ENCODE peak calls at places on chromosomes 12 and 14, in eight cellular contexts. One of them, this sample, is unnamed.
A peak's percentile ranks its signal among the peaks of the same experiment; 100 is the strongest.

GRCh38 chr14:94545131-94545841 is 16.0 kb upstream of the SERPINA4 start:
- DNase-seq in SK-N-SH: no peak
- DNase-seq in sigmoid colon: no peak
- DNase-seq in breast epithelium: no peak
- DNase-seq in endothelial cell of umbilical vein: no peak
- DNase-seq in GM12878: no peak
- DNase-seq in GM23338: peak; percentile 45
- DNase-seq in stomach: no peak
- DNase-seq in this sample: no peak

GRCh38 chr14:96139879-96140278 is 64.8 kb upstream of the BDKRB2 start:
- DNase-seq in SK-N-SH: no peak
- DNase-seq in sigmoid colon: no peak
- DNase-seq in breast epithelium: no peak
- DNase-seq in endothelial cell of umbilical vein: no peak
- DNase-seq in GM12878: no peak
- DNase-seq in GM23338: no peak
- DNase-seq in stomach: no peak
- DNase-seq in this sample: no peak

GRCh38 chr12:25365340-25365730 is 114.6 kb upstream of the KRAS start:
- DNase-seq in SK-N-SH: no peak
- DNase-seq in sigmoid colon: no peak
- DNase-seq in breast epithelium: no peak
- DNase-seq in endothelial cell of umbilical vein: no peak
- DNase-seq in GM12878: no peak
- DNase-seq in GM23338: no peak
- DNase-seq in stomach: no peak
- DNase-seq in this sample: no peak

GRCh38 chr14:65213316-65213715 is 111.0 kb upstream of the MAX start:
- DNase-seq in SK-N-SH: no peak
- DNase-seq in sigmoid colon: no peak
- DNase-seq in breast epithelium: no peak
- DNase-seq in endothelial cell of umbilical vein: no peak
- DNase-seq in GM12878: no peak
- DNase-seq in GM23338: peak; percentile 55
- DNase-seq in stomach: no peak
- DNase-seq in this sample: no peak

GRCh38 chr12:6548556-6549378 is 7.1 kb downstream of the IFFO1 start:
- DNase-seq in SK-N-SH: no peak
- DNase-seq in sigmoid colon: peak; percentile 70
- DNase-seq in breast epithelium: no peak
- DNase-seq in endothelial cell of umbilical vein: peak; percentile 45
- DNase-seq in GM12878: no peak
- DNase-seq in GM23338: no peak
- DNase-seq in stomach: no peak
- DNase-seq in this sample: peak; percentile 49

GRCh38 chr14:89973234-89973823 is 17.6 kb downstream of the TDP1 start:
- DNase-seq in SK-N-SH: peak; percentile 69
- DNase-seq in sigmoid colon: peak; percentile 80
- DNase-seq in breast epithelium: peak; percentile 24
- DNase-seq in endothelial cell of umbilical vein: peak; percentile 67
- DNase-seq in GM12878: peak; percentile 4
- DNase-seq in GM23338: peak; percentile 84
- DNase-seq in stomach: peak; percentile 60
- DNase-seq in this sample: peak; percentile 75

GRCh38 chr14:52522033-52522432 is 30.3 kb downstream of the TXNDC16 start:
- DNase-seq in SK-N-SH: no peak
- DNase-seq in sigmoid colon: no peak
- DNase-seq in breast epithelium: no peak
- DNase-seq in endothelial cell of umbilical vein: no peak
- DNase-seq in GM12878: no peak
- DNase-seq in GM23338: no peak
- DNase-seq in stomach: no peak
- DNase-seq in this sample: no peak

GRCh38 chr12:462936-463705 is 3.4 kb downstream of the B4GALNT3 start:
- DNase-seq in SK-N-SH: no peak
- DNase-seq in sigmoid colon: no peak
- DNase-seq in breast epithelium: no peak
- DNase-seq in endothelial cell of umbilical vein: no peak
- DNase-seq in GM12878: no peak
- DNase-seq in GM23338: no peak
- DNase-seq in stomach: peak; percentile 81
- DNase-seq in this sample: no peak

GRCh38 chr12:51368640-51369517 is 22.3 kb downstream of the GALNT6 start:
- DNase-seq in SK-N-SH: no peak
- DNase-seq in sigmoid colon: no peak
- DNase-seq in breast epithelium: no peak
- DNase-seq in endothelial cell of umbilical vein: peak; percentile 74
- DNase-seq in GM12878: peak; percentile 95
- DNase-seq in GM23338: peak; percentile 55
- DNase-seq in stomach: peak; percentile 60
- DNase-seq in this sample: peak; percentile 95

GRCh38 chr12:130423991-130424857 is 86.5 kb downstream of the PIWIL1 start:
- DNase-seq in SK-N-SH: no peak
- DNase-seq in sigmoid colon: no peak
- DNase-seq in breast epithelium: no peak
- DNase-seq in endothelial cell of umbilical vein: no peak
- DNase-seq in GM12878: no peak
- DNase-seq in GM23338: no peak
- DNase-seq in stomach: no peak
- DNase-seq in this sample: no peak

GRCh38 chr12:3326156-3326849 is 164.7 kb upstream of the PRMT8 start:
- DNase-seq in SK-N-SH: no peak
- DNase-seq in sigmoid colon: no peak
- DNase-seq in breast epithelium: no peak
- DNase-seq in endothelial cell of umbilical vein: no peak
- DNase-seq in GM12878: no peak
- DNase-seq in GM23338: peak; percentile 69
- DNase-seq in stomach: no peak
- DNase-seq in this sample: no peak

GRCh38 chr12:52228931-52229330 is 4.1 kb upstream of the KRT7 start:
- DNase-seq in SK-N-SH: no peak
- DNase-seq in sigmoid colon: peak; percentile 37
- DNase-seq in breast epithelium: no peak
- DNase-seq in endothelial cell of umbilical vein: no peak
- DNase-seq in GM12878: no peak
- DNase-seq in GM23338: no peak
- DNase-seq in stomach: no peak
- DNase-seq in this sample: no peak

GRCh38 chr12:65327207-65328076 is 49.0 kb downstream of the MSRB3 start:
- DNase-seq in SK-N-SH: no peak
- DNase-seq in sigmoid colon: peak; percentile 73
- DNase-seq in breast epithelium: peak; percentile 56
- DNase-seq in endothelial cell of umbilical vein: peak; percentile 32
- DNase-seq in GM12878: no peak
- DNase-seq in GM23338: no peak
- DNase-seq in stomach: no peak
- DNase-seq in this sample: no peak

GRCh38 chr14:51209457-51209856 is 30.6 kb upstream of the TMX1 start:
- DNase-seq in SK-N-SH: peak; percentile 55
- DNase-seq in sigmoid colon: no peak
- DNase-seq in breast epithelium: no peak
- DNase-seq in endothelial cell of umbilical vein: no peak
- DNase-seq in GM12878: no peak
- DNase-seq in GM23338: no peak
- DNase-seq in stomach: no peak
- DNase-seq in this sample: no peak

GRCh38 chr12:22169281-22169824 is 123.3 kb downstream of the CMAS start:
- DNase-seq in SK-N-SH: no peak
- DNase-seq in sigmoid colon: no peak
- DNase-seq in breast epithelium: no peak
- DNase-seq in endothelial cell of umbilical vein: no peak
- DNase-seq in GM12878: no peak
- DNase-seq in GM23338: no peak
- DNase-seq in stomach: no peak
- DNase-seq in this sample: no peak

GRCh38 chr12:29414368-29414767 is 33.4 kb upstream of the ERGIC2 start:
- DNase-seq in SK-N-SH: no peak
- DNase-seq in sigmoid colon: no peak
- DNase-seq in breast epithelium: no peak
- DNase-seq in endothelial cell of umbilical vein: no peak
- DNase-seq in GM12878: no peak
- DNase-seq in GM23338: no peak
- DNase-seq in stomach: no peak
- DNase-seq in this sample: no peak

GRCh38 chr12:65474831-65475230 is 196.3 kb downstream of the MSRB3 start:
- DNase-seq in SK-N-SH: no peak
- DNase-seq in sigmoid colon: no peak
- DNase-seq in breast epithelium: no peak
- DNase-seq in endothelial cell of umbilical vein: no peak
- DNase-seq in GM12878: no peak
- DNase-seq in GM23338: no peak
- DNase-seq in stomach: no peak
- DNase-seq in this sample: no peak

GRCh38 chr12:53174881-53175491 is 5.5 kb upstream of the ZNF740 start:
- DNase-seq in SK-N-SH: no peak
- DNase-seq in sigmoid colon: no peak
- DNase-seq in breast epithelium: no peak
- DNase-seq in endothelial cell of umbilical vein: peak; percentile 28
- DNase-seq in GM12878: no peak
- DNase-seq in GM23338: peak; percentile 95
- DNase-seq in stomach: no peak
- DNase-seq in this sample: no peak

GRCh38 chr12:32877670-32878459 is 18.7 kb downstream of the PKP2 start:
- DNase-seq in SK-N-SH: peak; percentile 64
- DNase-seq in sigmoid colon: no peak
- DNase-seq in breast epithelium: no peak
- DNase-seq in endothelial cell of umbilical vein: no peak
- DNase-seq in GM12878: no peak
- DNase-seq in GM23338: no peak
- DNase-seq in stomach: peak; percentile 34
- DNase-seq in this sample: no peak

GRCh38 chr14:104978774-104979691 is 859 bp upstream of the AHNAK2 start:
- DNase-seq in SK-N-SH: no peak
- DNase-seq in sigmoid colon: peak; percentile 68
- DNase-seq in breast epithelium: no peak
- DNase-seq in endothelial cell of umbilical vein: no peak
- DNase-seq in GM12878: no peak
- DNase-seq in GM23338: no peak
- DNase-seq in stomach: no peak
- DNase-seq in this sample: no peak

GRCh38 chr14:104976198-104977007 is 1.8 kb downstream of the AHNAK2 start:
- DNase-seq in SK-N-SH: peak; percentile 92
- DNase-seq in sigmoid colon: peak; percentile 92
- DNase-seq in breast epithelium: peak; percentile 77
- DNase-seq in endothelial cell of umbilical vein: peak; percentile 74
- DNase-seq in GM12878: peak; percentile 5
- DNase-seq in GM23338: peak; percentile 83
- DNase-seq in stomach: peak; percentile 91
- DNase-seq in this sample: peak; percentile 60

GRCh38 chr14:104977008-104977680 is 1.0 kb downstream of the AHNAK2 start:
- DNase-seq in SK-N-SH: no peak
- DNase-seq in sigmoid colon: peak; percentile 70
- DNase-seq in breast epithelium: no peak
- DNase-seq in endothelial cell of umbilical vein: no peak
- DNase-seq in GM12878: no peak
- DNase-seq in GM23338: no peak
- DNase-seq in stomach: no peak
- DNase-seq in this sample: no peak

GRCh38 chr14:104979758-104980591 is 1.8 kb upstream of the AHNAK2 start:
- DNase-seq in SK-N-SH: peak; percentile 81
- DNase-seq in sigmoid colon: peak; percentile 86
- DNase-seq in breast epithelium: no peak
- DNase-seq in endothelial cell of umbilical vein: peak; percentile 54
- DNase-seq in GM12878: no peak
- DNase-seq in GM23338: no peak
- DNase-seq in stomach: peak; percentile 77
- DNase-seq in this sample: no peak

GRCh38 chr14:104977681-104978647 is at the start of gene AHNAK2:
- DNase-seq in SK-N-SH: peak; percentile 95
- DNase-seq in sigmoid colon: peak; percentile 86
- DNase-seq in breast epithelium: no peak
- DNase-seq in endothelial cell of umbilical vein: peak; percentile 68
- DNase-seq in GM12878: no peak
- DNase-seq in GM23338: peak; percentile 92
- DNase-seq in stomach: peak; percentile 78
- DNase-seq in this sample: peak; percentile 47
- TF ChIP-seq POLR2AphosphoS5 in SK-N-SH: peak; percentile 42
- TF ChIP-seq POLR2AphosphoS5 in sigmoid colon: peak; percentile 33
- TF ChIP-seq POLR2AphosphoS5 in breast epithelium: no peak
- TF ChIP-seq POLR2AphosphoS5 in endothelial cell of umbilical vein: peak; percentile 78
- TF ChIP-seq POLR2AphosphoS5 in GM12878: no peak
- TF ChIP-seq POLR2AphosphoS5 in GM23338: peak; percentile 54
- TF ChIP-seq POLR2AphosphoS5 in stomach: no peak
- TF ChIP-seq POLR2AphosphoS5 in this sample: no peak

DNA sequence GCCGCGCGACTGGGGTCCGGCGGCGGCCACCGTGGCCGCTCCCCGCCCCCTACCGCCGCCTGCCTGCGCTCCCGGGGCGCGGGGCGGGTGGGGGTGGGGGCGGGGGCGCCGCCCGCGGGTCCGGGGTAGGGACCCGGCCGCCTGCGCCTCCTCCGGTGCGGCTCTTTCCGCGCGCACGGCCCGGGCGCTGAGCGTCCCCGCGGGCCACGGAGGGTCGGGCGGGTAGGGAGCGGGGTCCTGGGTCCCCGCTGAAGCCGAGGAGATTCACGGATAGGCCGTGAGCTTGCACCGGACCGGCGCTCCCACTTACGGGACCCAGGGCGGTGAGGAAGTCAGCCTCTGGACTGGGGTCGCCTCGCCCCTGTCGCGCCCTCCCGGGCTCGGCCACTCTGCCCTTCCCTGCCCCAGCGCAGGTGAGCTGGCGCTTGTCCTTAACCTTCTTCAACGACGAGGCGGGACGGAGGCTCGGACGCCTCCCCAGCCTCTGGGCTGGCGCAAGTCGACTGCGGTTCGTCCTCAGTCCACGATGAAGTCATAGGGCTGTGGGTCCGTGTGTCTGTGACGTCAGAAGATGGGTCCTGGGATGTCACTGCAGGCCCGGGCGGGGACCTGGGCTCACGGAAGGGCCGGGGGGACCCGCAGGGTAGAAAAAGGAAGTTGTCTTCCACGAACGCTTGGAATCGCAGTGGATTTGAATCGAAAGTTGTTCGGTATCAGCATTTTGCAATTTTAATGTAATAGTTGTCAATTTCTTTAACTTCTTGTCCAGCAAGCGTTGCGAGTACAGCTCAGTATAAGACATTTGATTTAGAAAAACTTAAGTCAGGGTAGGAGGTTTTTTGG is 572 bp downstream of the FBXO34 start:
- DNase-seq in SK-N-SH: peak; percentile 91
- DNase-seq in sigmoid colon: peak; percentile 89
- DNase-seq in breast epithelium: peak; percentile 82
- DNase-seq in endothelial cell of umbilical vein: peak; percentile 79
- DNase-seq in GM12878: no peak
- DNase-seq in GM23338: peak; percentile 71
- DNase-seq in stomach: peak; percentile 68
- DNase-seq in this sample: peak; percentile 86
- TF ChIP-seq POLR2AphosphoS5 in SK-N-SH: no peak
- TF ChIP-seq POLR2AphosphoS5 in sigmoid colon: peak; percentile 91
- TF ChIP-seq POLR2AphosphoS5 in breast epithelium: peak; percentile 82
- TF ChIP-seq POLR2AphosphoS5 in endothelial cell of umbilical vein: no peak
- TF ChIP-seq POLR2AphosphoS5 in GM12878: peak; percentile 62
- TF ChIP-seq POLR2AphosphoS5 in GM23338: peak; percentile 40
- TF ChIP-seq POLR2AphosphoS5 in stomach: peak; percentile 42
- TF ChIP-seq POLR2AphosphoS5 in this sample: peak; percentile 80

GRCh38 chr12:94909609-94910008 is 93.9 kb downstream of the NDUFA12 start:
- DNase-seq in SK-N-SH: no peak
- DNase-seq in sigmoid colon: no peak
- DNase-seq in breast epithelium: no peak
- DNase-seq in endothelial cell of umbilical vein: no peak
- DNase-seq in GM12878: no peak
- DNase-seq in GM23338: no peak
- DNase-seq in stomach: no peak
- DNase-seq in this sample: no peak
- TF ChIP-seq POLR2AphosphoS5 in SK-N-SH: no peak
- TF ChIP-seq POLR2AphosphoS5 in sigmoid colon: no peak
- TF ChIP-seq POLR2AphosphoS5 in breast epithelium: no peak
- TF ChIP-seq POLR2AphosphoS5 in endothelial cell of umbilical vein: no peak
- TF ChIP-seq POLR2AphosphoS5 in GM12878: no peak
- TF ChIP-seq POLR2AphosphoS5 in GM23338: no peak
- TF ChIP-seq POLR2AphosphoS5 in stomach: no peak
- TF ChIP-seq POLR2AphosphoS5 in this sample: no peak

GRCh38 chr14:103514596-103515421 is 7.8 kb downstream of the CKB start:
- DNase-seq in SK-N-SH: no peak
- DNase-seq in sigmoid colon: peak; percentile 66
- DNase-seq in breast epithelium: no peak
- DNase-seq in endothelial cell of umbilical vein: no peak
- DNase-seq in GM12878: no peak
- DNase-seq in GM23338: no peak
- DNase-seq in stomach: no peak
- DNase-seq in this sample: no peak
- TF ChIP-seq POLR2AphosphoS5 in SK-N-SH: no peak
- TF ChIP-seq POLR2AphosphoS5 in sigmoid colon: no peak
- TF ChIP-seq POLR2AphosphoS5 in breast epithelium: no peak
- TF ChIP-seq POLR2AphosphoS5 in endothelial cell of umbilical vein: peak; percentile 26
- TF ChIP-seq POLR2AphosphoS5 in GM12878: no peak
- TF ChIP-seq POLR2AphosphoS5 in GM23338: no peak
- TF ChIP-seq POLR2AphosphoS5 in stomach: no peak
- TF ChIP-seq POLR2AphosphoS5 in this sample: no peak

This sample was measured in HL-60.